ENCODE peak calls at places on chromosomes 7 and 10, in eight cellular contexts. S is A549, K is heart left ventricle, F is stomach, T is H1, V is adrenal gland, O is right lobe of liver, G is sigmoid colon. E is an unnamed sample.
A peak's percentile ranks its signal among the peaks of the same experiment; 100 is the strongest.

GRCh38 chr7:114825423-114825951 is 96.4 kb upstream of the MDFIC start:
- DNase-seq in S (no peak), K (no peak), F (no peak), T (peak; percentile 51), V (no peak), O (no peak), G (no peak), E (no peak)

GRCh38 chr7:29091121-29091601 is 55.2 kb downstream of the CPVL start:
- DNase-seq in S (no peak), K (peak; percentile 38), F (peak; percentile 44), T (no peak), V (peak; percentile 58), O (no peak), G (no peak), E (no peak)

GRCh38 chr10:15588635-15589081 is 131.1 kb downstream of the ITGA8 start:
- DNase-seq in S (no peak), K (no peak), F (no peak), T (no peak), V (no peak), O (no peak), G (no peak), E (no peak)

GRCh38 chr10:17169807-17170206 is 31.7 kb downstream of the TRDMT1 start:
- DNase-seq in S (no peak), K (no peak), F (no peak), T (no peak), V (no peak), O (no peak), G (no peak), E (no peak)

GRCh38 chr7:33776791-33777190 is 128.5 kb upstream of the BMPER start:
- DNase-seq in S (no peak), K (no peak), F (no peak), T (no peak), V (no peak), O (no peak), G (no peak), E (no peak)

GRCh38 chr10:82037076-82037475 is 162.1 kb downstream of the NRG3 start:
- DNase-seq in S (no peak), K (no peak), F (no peak), T (no peak), V (no peak), O (no peak), G (peak; percentile 77), E (no peak)

GRCh38 chr7:103150192-103150591 is 1.3 kb upstream of the NAPEPLD start:
- DNase-seq in S (no peak), K (no peak), F (no peak), T (no peak), V (no peak), O (no peak), G (no peak), E (no peak)

GRCh38 chr7:129401228-129401967 is 32.8 kb upstream of the STRIP2 start:
- DNase-seq in S (no peak), K (no peak), F (no peak), T (no peak), V (no peak), O (no peak), G (no peak), E (no peak)

GRCh38 chr7:76076995-76077394 is 29.1 kb downstream of the MDH2 start:
- DNase-seq in S (no peak), K (no peak), F (no peak), T (no peak), V (no peak), O (no peak), G (no peak), E (no peak)
- TF ChIP-seq POLR2A in S (no peak), K (no peak), F (no peak), T (no peak), V (no peak), O (no peak), G (no peak), E (no peak)

GRCh38 chr10:11880169-11881027 is 57.2 kb downstream of the PROSER2 start:
- DNase-seq in S (no peak), K (no peak), F (no peak), T (peak; percentile 76), V (no peak), O (no peak), G (no peak), E (no peak)
- H3K4me1 ChIP-seq in S (peaks cover 42% of the 10 kb centered on the region), K (peaks cover 3% of the 10 kb centered on the region), F (peaks cover 9% of the 10 kb centered on the region), T (peaks cover 9% of the 10 kb centered on the region), V (peaks cover 4% of the 10 kb centered on the region), O (peaks cover 4% of the 10 kb centered on the region), G (no peaks in the 10 kb centered on the region), E (peaks cover 36% of the 10 kb centered on the region)

GRCh38 chr10:70247360-70247759 is 14.1 kb upstream of the PPA1 start:
- DNase-seq in S (no peak), K (no peak), F (no peak), T (no peak), V (no peak), O (no peak), G (no peak), E (no peak)
- TF ChIP-seq POLR2A in S (no peak), K (no peak), F (no peak), T (no peak), V (no peak), O (no peak), G (no peak), E (no peak)

DNA sequence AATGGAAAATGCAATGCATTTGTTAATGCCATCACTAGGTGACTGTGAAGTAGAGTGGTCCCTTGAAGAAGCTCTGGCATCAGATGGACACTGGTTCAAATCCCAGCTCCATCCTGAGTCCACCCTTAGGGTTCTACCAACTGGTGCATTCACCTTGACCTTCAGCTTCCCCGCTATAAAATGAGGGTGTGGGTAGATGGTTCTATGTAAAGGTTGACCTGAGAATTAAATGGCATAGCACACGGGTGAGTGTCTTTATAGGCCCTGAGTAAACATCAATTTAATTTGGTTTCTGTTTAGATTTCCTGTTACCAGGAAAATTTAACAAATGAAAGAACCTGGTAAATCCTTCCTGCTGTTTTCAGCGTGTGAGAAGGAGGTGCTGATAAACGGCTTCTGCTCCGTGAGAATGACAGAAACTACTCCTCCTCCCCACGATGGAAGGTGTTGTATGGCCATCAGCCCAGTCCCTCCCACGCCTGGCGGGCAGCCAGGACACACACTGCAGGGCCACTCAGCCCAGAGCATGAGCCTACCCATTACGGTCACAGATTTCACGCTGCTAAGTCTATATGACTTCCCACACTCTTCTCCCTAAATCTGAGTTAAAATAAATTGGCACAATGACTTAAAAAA is 210.1 kb downstream of the TNS3 start:
- DNase-seq in S (peak; percentile 37), K (peak; percentile 83), F (peak; percentile 94), T (no peak), V (peak; percentile 93), O (peak; percentile 92), G (peak; percentile 88), E (peak; percentile 93)
- H3K4me1 ChIP-seq in S (peaks cover 52% of the 10 kb centered on the region), K (peaks cover 25% of the 10 kb centered on the region), F (peaks cover 48% of the 10 kb centered on the region), T (peaks cover 7% of the 10 kb centered on the region), V (peaks cover 19% of the 10 kb centered on the region), O (no peaks in the 10 kb centered on the region), G (no peaks in the 10 kb centered on the region), E (peaks cover 67% of the 10 kb centered on the region)

GRCh38 chr7:104962781-104963180 is 51.2 kb upstream of the KMT2E start:
- DNase-seq in S (no peak), K (no peak), F (no peak), T (no peak), V (no peak), O (no peak), G (no peak), E (no peak)
- TF ChIP-seq POLR2A in S (no peak), K (no peak), F (no peak), T (no peak), V (no peak), O (no peak), G (no peak), E (no peak)

DNA sequence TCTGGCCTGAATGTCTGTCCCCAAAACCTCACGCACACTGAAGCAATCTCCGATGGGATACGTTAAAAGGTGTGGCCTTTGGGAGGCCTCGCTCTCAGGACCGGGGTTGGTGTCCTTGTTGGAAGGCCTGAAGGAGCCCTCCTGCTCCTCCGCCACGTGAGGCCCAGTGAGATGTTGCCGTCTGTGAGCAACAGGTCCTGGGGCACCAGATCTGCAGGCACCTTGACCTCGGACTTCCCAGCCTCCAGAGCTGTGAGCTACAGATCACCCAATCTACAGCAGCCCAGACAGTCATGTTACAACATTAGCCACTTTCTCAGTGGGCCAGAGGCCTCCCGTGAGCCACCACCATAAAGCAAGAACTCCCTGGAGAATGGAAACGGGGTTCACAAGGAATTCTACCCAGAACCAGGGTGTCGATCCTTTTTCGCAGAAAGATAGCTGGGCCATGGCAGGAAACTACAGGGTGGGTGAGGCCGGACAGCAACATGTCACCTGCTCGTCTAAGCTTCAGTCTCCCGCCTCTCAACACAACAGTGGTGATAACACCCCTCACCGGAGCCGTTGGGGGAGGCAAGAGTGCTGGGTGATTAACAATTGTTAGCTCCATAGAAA is 87.0 kb downstream of the DIP2C start:
- DNase-seq in S (no peak), K (no peak), F (peak; percentile 17), T (no peak), V (no peak), O (no peak), G (no peak), E (no peak)
- H3K4me1 ChIP-seq in S (no peaks in the 10 kb centered on the region), K (peaks cover 16% of the 10 kb centered on the region), F (peaks cover 31% of the 10 kb centered on the region), T (peaks cover 8% of the 10 kb centered on the region), V (peaks cover 12% of the 10 kb centered on the region), O (peaks cover 4% of the 10 kb centered on the region), G (no peaks in the 10 kb centered on the region), E (peaks cover 27% of the 10 kb centered on the region)

GRCh38 chr7:27740449-27741086 is 606 bp downstream of the TAX1BP1 start:
- DNase-seq in S (peak; percentile 65), K (peak; percentile 82), F (peak; percentile 97), T (peak; percentile 91), V (peak; percentile 93), O (peak; percentile 97), G (peak; percentile 91), E (peak; percentile 98)
- TF ChIP-seq POLR2A in S (peak; percentile 61), K (peak; percentile 7), F (no peak), T (no peak), V (peak; percentile 52), O (peak; percentile 6), G (peak; percentile 52), E (peak; percentile 71)

GRCh38 chr7:151011097-151011409 is 13.2 kb downstream of the ATG9B start:
- DNase-seq in S (no peak), K (no peak), F (no peak), T (no peak), V (no peak), O (no peak), G (no peak), E (no peak)
- H3K4me1 ChIP-seq in S (peaks cover 23% of the 10 kb centered on the region), K (peaks cover 12% of the 10 kb centered on the region), F (peaks cover 14% of the 10 kb centered on the region), T (peaks cover 31% of the 10 kb centered on the region), V (no peaks in the 10 kb centered on the region), O (no peaks in the 10 kb centered on the region), G (no peaks in the 10 kb centered on the region), E (peaks cover 23% of the 10 kb centered on the region)

DNA sequence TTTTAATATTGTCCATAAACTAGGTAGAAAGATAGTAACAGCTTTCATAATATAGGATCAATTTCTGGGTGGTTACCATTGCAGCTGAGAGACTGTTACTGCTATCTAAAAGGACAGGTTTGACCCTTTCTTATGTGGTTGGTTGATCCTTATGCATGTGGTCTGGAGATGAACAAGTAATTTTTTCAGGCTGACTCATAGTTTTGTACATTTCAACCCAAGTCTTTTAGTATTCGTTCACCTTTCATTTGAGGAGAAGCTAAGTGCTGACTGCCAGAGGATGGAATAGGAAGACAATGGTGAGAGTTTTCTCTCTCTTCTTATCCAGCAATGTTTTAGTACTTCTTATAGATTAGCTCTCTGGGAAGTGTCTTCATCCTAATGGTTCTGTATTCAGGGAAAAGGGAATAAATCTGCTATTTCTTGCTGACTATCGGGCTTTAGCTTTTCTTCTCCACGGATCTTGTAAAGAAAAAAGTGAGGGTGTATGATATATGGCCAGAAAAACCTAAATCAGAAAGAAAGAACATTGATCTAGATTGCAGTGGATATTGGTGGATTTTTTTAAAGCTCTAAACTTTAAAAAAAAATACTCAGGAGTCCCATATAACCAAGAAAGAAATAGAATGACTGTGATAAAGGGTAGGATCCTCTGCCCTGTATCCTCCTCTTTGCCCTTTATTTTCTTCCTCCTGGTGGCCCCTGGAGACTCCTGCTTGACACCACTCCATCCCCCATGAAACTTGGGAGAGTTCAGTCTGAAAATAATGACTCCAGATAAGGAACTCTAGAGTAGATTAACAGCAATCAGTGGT is 88.0 kb downstream of the CPED1 start:
- DNase-seq in S (no peak), K (no peak), F (no peak), T (no peak), V (no peak), O (no peak), G (no peak), E (no peak)
- TF ChIP-seq POLR2A in S (no peak), K (no peak), F (no peak), T (no peak), V (no peak), O (no peak), G (no peak), E (no peak)